ENCODE peak calls at places on chromosome 1, in seven cellular contexts. C is stimulated activated CD8-positive, alpha-beta memory T cell treated with anti-CD3 and anti-CD28 coated beads, Interleukin-15, amount 100 ng/mL, for 4 hours; L is NCI-H2107; P is body of pancreas; Y is non-pigmented ciliary epithelial cell; R is dorsolateral prefrontal cortex; N is GM04504. M is an unnamed sample.
A peak's percentile ranks its signal among the peaks of the same experiment; 100 is the strongest.

GRCh38 chr1:43464840-43465693 is 11.3 kb upstream of the HYI start:
- DNase-seq in P (no peak), R (no peak), L (no peak), Y (no peak), C (no peak), N (no peak), M (no peak)

GRCh38 chr1:8238141-8239038 is 79.5 kb upstream of the SLC45A1 start:
- DNase-seq in R (no peak), L (no peak), P (no peak), C (no peak), N (peak; percentile 69), Y (peak; percentile 95), M (peak; percentile 31)

GRCh38 chr1:37721565-37721964 is 29.2 kb downstream of the CDCA8 start:
- DNase-seq in L (no peak), N (no peak), R (peak; percentile 36), P (no peak), Y (no peak), C (no peak), M (no peak)

GRCh38 chr1:61851849-61852692 is 109.8 kb downstream of the PATJ start:
- DNase-seq in P (no peak), R (no peak), C (no peak), Y (peak; percentile 58), L (peak; percentile 25), N (peak; percentile 46), M (peak; percentile 75)

GRCh38 chr1:155207578-155208405 is at the start of gene THBS3:
- DNase-seq in Y (no peak), P (peak; percentile 32), N (no peak), L (no peak), R (no peak), C (no peak), M (peak; percentile 37)

GRCh38 chr1:103265551-103265950 is 157.2 kb upstream of the COL11A1 start:
- DNase-seq in Y (no peak), P (no peak), R (no peak), N (no peak), L (no peak), C (no peak), M (no peak)

GRCh38 chr1:181354865-181355264 is 128.5 kb upstream of the CACNA1E start:
- DNase-seq in N (no peak), C (no peak), Y (no peak), R (no peak), P (no peak), L (no peak), M (no peak)

GRCh38 chr1:226076378-226076777 is 13.9 kb downstream of the H3-3A start:
- DNase-seq in P (no peak), C (no peak), R (no peak), N (no peak), L (no peak), Y (no peak), M (no peak)

GRCh38 chr1:147496571-147496970 is 44.7 kb upstream of the BCL9 start:
- DNase-seq in C (no peak), N (no peak), L (no peak), P (peak; percentile 36), R (no peak), Y (no peak), M (no peak)

GRCh38 chr1:102190429-102190828 is 193.7 kb upstream of the OLFM3 start:
- DNase-seq in L (no peak), Y (no peak), R (no peak), C (no peak), N (no peak), P (no peak), M (no peak)

GRCh38 chr1:112973788-112974187 is 17.8 kb upstream of the SLC16A1 start:
- DNase-seq in C (no peak), L (no peak), R (no peak), N (no peak), P (no peak), Y (no peak), M (no peak)

GRCh38 chr1:157163273-157164127 is 25.3 kb upstream of the ETV3 start:
- DNase-seq in R (peak; percentile 66), N (no peak), Y (no peak), L (peak; percentile 22), P (peak; percentile 78), C (peak; percentile 41), M (peak; percentile 24)

GRCh38 chr1:84387480-84388163 is 10.7 kb upstream of the DNASE2B start:
- DNase-seq in Y (no peak), N (no peak), C (no peak), L (no peak), R (peak; percentile 38), P (no peak), M (no peak)

M was measured in fibroblast of the conjunctiva.